ENCODE peak calls at places on chromosomes 13 and 19, in four cellular contexts. Q, L, B and X are unnamed samples.

GRCh38 chr19:3175761-3176714 is 2.5 kb upstream of the S1PR4 start:
- DNase-seq in Q (no peak), L (no peak), B (no peak), X (no peak)

GRCh38 chr13:24512208-24513068 is at the start of gene PARP4:
- DNase-seq in Q (peak), L (peak), B (peak), X (peak)

GRCh38 chr19:45809643-45810159 is 5.4 kb downstream of the RSPH6A start:
- DNase-seq in Q (no peak), L (no peak), B (no peak), X (no peak)

GRCh38 chr13:48978942-48979601 is 3.4 kb downstream of the FNDC3A start:
- DNase-seq in Q (no peak), L (no peak), B (no peak), X (no peak)

GRCh38 chr19:46587861-46588260 is 13.3 kb upstream of the CALM3 start:
- DNase-seq in Q (no peak), L (no peak), B (no peak), X (no peak)

GRCh38 chr13:98521876-98522275 is 55.0 kb downstream of the STK24 start:
- DNase-seq in Q (no peak), L (no peak), B (no peak), X (no peak)

GRCh38 chr19:8269724-8270123 is 38.4 kb downstream of the CD320 start:
- DNase-seq in Q (no peak), L (no peak), B (peak), X (no peak)

GRCh38 chr13:70732611-70733010 is 624.4 kb upstream of the KLHL1 start:
- DNase-seq in Q (no peak), L (no peak), B (no peak), X (no peak)

GRCh38 chr13:37209621-37210020 is 104.2 kb upstream of the CSNK1A1L start:
- DNase-seq in Q (no peak), L (no peak), B (no peak), X (no peak)

GRCh38 chr19:3610745-3611717 is 4.4 kb upstream of the TBXA2R start:
- DNase-seq in Q (no peak), L (no peak), B (no peak), X (no peak)

GRCh38 chr13:39253774-39254173 is 215.5 kb downstream of the NHLRC3 start:
- DNase-seq in Q (no peak), L (no peak), B (no peak), X (no peak)

GRCh38 chr19:16018106-16018755 is 58.1 kb upstream of the TPM4 start:
- DNase-seq in Q (no peak), L (no peak), B (no peak), X (no peak)

GRCh38 chr13:77545626-77546412 is 10.3 kb downstream of the SCEL start:
- DNase-seq in Q (no peak), L (no peak), B (no peak), X (peak)

GRCh38 chr13:113736258-113736731 is 22.7 kb upstream of the TMEM255B start:
- DNase-seq in Q (no peak), L (no peak), B (no peak), X (peak)

GRCh38 chr19:35755550-35756371 is 1.1 kb downstream of the HSPB6 start:
- DNase-seq in Q (peak), L (no peak), B (no peak), X (no peak)

GRCh38 chr13:99806671-99807070 is 164.9 kb downstream of the ZIC5 start:
- DNase-seq in Q (no peak), L (no peak), B (no peak), X (no peak)

GRCh38 chr19:33032218-33032781 is 32.4 kb downstream of the RHPN2 start:
- DNase-seq in Q (no peak), L (no peak), B (no peak), X (no peak)

GRCh38 chr19:39208175-39208795 is 4.2 kb upstream of the SYCN start:
- DNase-seq in Q (no peak), L (no peak), B (no peak), X (no peak)